ENCODE peak calls at places on chromosomes 7 and 10, in eight cellular contexts. One of them, this sample, is unnamed.

GRCh38 chr7:106717997-106718871 is 57.3 kb upstream of the CCDC71L start:
- DNase-seq in HCT116: peak; percentile 87
- DNase-seq in HEK293T: no peak
- DNase-seq in CD4-positive, alpha-beta T cell: peak; percentile 34
- DNase-seq in caudate nucleus: no peak
- DNase-seq in Right ventricle myocardium inferior: no peak
- DNase-seq in M059J: peak; percentile 100
- DNase-seq in stimulated activated CD8-positive, alpha-beta memory T cell treated with anti-CD3 and anti-CD28 coated beads, Interleukin-12 subunit alpha, Interleukin-12 subunit beta, amount 100 ng/mL, for 1 hour: peak; percentile 57
- DNase-seq in this sample: peak; percentile 63

GRCh38 chr10:75770634-75771081 is 339.2 kb downstream of the LRMDA start:
- DNase-seq in stimulated activated CD8-positive, alpha-beta memory T cell treated with anti-CD3 and anti-CD28 coated beads, Interleukin-12 subunit alpha, Interleukin-12 subunit beta, amount 100 ng/mL, for 1 hour: no peak
- DNase-seq in caudate nucleus: no peak
- DNase-seq in M059J: no peak
- DNase-seq in HCT116: no peak
- DNase-seq in CD4-positive, alpha-beta T cell: no peak
- DNase-seq in Right ventricle myocardium inferior: no peak
- DNase-seq in HEK293T: no peak
- DNase-seq in this sample: no peak

GRCh38 chr7:44196450-44196872 is 4.3 kb upstream of the YKT6 start:
- DNase-seq in caudate nucleus: no peak
- DNase-seq in Right ventricle myocardium inferior: no peak
- DNase-seq in HCT116: peak; percentile 47
- DNase-seq in CD4-positive, alpha-beta T cell: no peak
- DNase-seq in HEK293T: peak; percentile 65
- DNase-seq in M059J: peak; percentile 63
- DNase-seq in stimulated activated CD8-positive, alpha-beta memory T cell treated with anti-CD3 and anti-CD28 coated beads, Interleukin-12 subunit alpha, Interleukin-12 subunit beta, amount 100 ng/mL, for 1 hour: no peak
- DNase-seq in this sample: no peak

GRCh38 chr7:608954-609711 is 89.5 kb upstream of the PDGFA start:
- DNase-seq in HCT116: no peak
- DNase-seq in caudate nucleus: no peak
- DNase-seq in Right ventricle myocardium inferior: no peak
- DNase-seq in M059J: no peak
- DNase-seq in stimulated activated CD8-positive, alpha-beta memory T cell treated with anti-CD3 and anti-CD28 coated beads, Interleukin-12 subunit alpha, Interleukin-12 subunit beta, amount 100 ng/mL, for 1 hour: no peak
- DNase-seq in HEK293T: no peak
- DNase-seq in CD4-positive, alpha-beta T cell: no peak
- DNase-seq in this sample: no peak

GRCh38 chr10:70331486-70332268 is 47.9 kb upstream of the NPFFR1 start:
- DNase-seq in CD4-positive, alpha-beta T cell: no peak
- DNase-seq in HEK293T: peak; percentile 41
- DNase-seq in HCT116: peak; percentile 96
- DNase-seq in Right ventricle myocardium inferior: peak; percentile 70
- DNase-seq in M059J: peak; percentile 99
- DNase-seq in stimulated activated CD8-positive, alpha-beta memory T cell treated with anti-CD3 and anti-CD28 coated beads, Interleukin-12 subunit alpha, Interleukin-12 subunit beta, amount 100 ng/mL, for 1 hour: no peak
- DNase-seq in caudate nucleus: no peak
- DNase-seq in this sample: no peak

GRCh38 chr10:119494224-119495060 is 48.1 kb downstream of the RGS10 start:
- DNase-seq in CD4-positive, alpha-beta T cell: no peak
- DNase-seq in M059J: peak; percentile 43
- DNase-seq in HCT116: no peak
- DNase-seq in caudate nucleus: no peak
- DNase-seq in Right ventricle myocardium inferior: no peak
- DNase-seq in stimulated activated CD8-positive, alpha-beta memory T cell treated with anti-CD3 and anti-CD28 coated beads, Interleukin-12 subunit alpha, Interleukin-12 subunit beta, amount 100 ng/mL, for 1 hour: no peak
- DNase-seq in HEK293T: no peak
- DNase-seq in this sample: no peak

GRCh38 chr10:42899036-42899435 is 116.4 kb downstream of the BMS1 start:
- DNase-seq in CD4-positive, alpha-beta T cell: no peak
- DNase-seq in Right ventricle myocardium inferior: no peak
- DNase-seq in caudate nucleus: no peak
- DNase-seq in HEK293T: no peak
- DNase-seq in stimulated activated CD8-positive, alpha-beta memory T cell treated with anti-CD3 and anti-CD28 coated beads, Interleukin-12 subunit alpha, Interleukin-12 subunit beta, amount 100 ng/mL, for 1 hour: no peak
- DNase-seq in M059J: no peak
- DNase-seq in HCT116: no peak
- DNase-seq in this sample: no peak

GRCh38 chr10:114420811-114421485 is 16.6 kb upstream of the AFAP1L2 start:
- DNase-seq in CD4-positive, alpha-beta T cell: no peak
- DNase-seq in stimulated activated CD8-positive, alpha-beta memory T cell treated with anti-CD3 and anti-CD28 coated beads, Interleukin-12 subunit alpha, Interleukin-12 subunit beta, amount 100 ng/mL, for 1 hour: no peak
- DNase-seq in M059J: peak; percentile 52
- DNase-seq in Right ventricle myocardium inferior: no peak
- DNase-seq in HCT116: no peak
- DNase-seq in caudate nucleus: no peak
- DNase-seq in HEK293T: no peak
- DNase-seq in this sample: no peak

GRCh38 chr7:29040570-29040906 is 82.4 kb upstream of the TRIL start:
- DNase-seq in HCT116: no peak
- DNase-seq in stimulated activated CD8-positive, alpha-beta memory T cell treated with anti-CD3 and anti-CD28 coated beads, Interleukin-12 subunit alpha, Interleukin-12 subunit beta, amount 100 ng/mL, for 1 hour: no peak
- DNase-seq in Right ventricle myocardium inferior: no peak
- DNase-seq in HEK293T: no peak
- DNase-seq in M059J: no peak
- DNase-seq in caudate nucleus: no peak
- DNase-seq in CD4-positive, alpha-beta T cell: no peak
- DNase-seq in this sample: no peak

This sample was measured in activated gamma-delta T cell treated with anti-CD3 and anti-CD28 coated beads, Interleukin-2, amount 50 U/mL, for 16 hours.